ENCODE peak calls at places on chromosomes 4 and X, in five cellular contexts. Y is uterus, H is chondrocyte, W is cardiac fibroblast, E is A673. O is an unnamed sample.

GRCh38 chrX:39477438-39478120 is 620.2 kb downstream of the BCOR start:
- DNase-seq in Y (peak), E (no peak), H (no peak), W (peak), O (peak)

GRCh38 chrX:119895843-119896326 is at the start of gene AKAP14:
- DNase-seq in W (peak), Y (no peak), E (no peak), H (peak), O (no peak)

GRCh38 chr4:129218355-129218754 is 122.4 kb downstream of the C4orf33 start:
- DNase-seq in H (no peak), E (peak), Y (no peak), W (peak), O (peak)

GRCh38 chrX:126770179-126770578 is 49.4 kb upstream of the PRR32 start:
- DNase-seq in E (peak), Y (no peak), H (no peak), W (no peak), O (no peak)

GRCh38 chr4:24078347-24078962 is 188.6 kb upstream of the PPARGC1A start:
- DNase-seq in W (no peak), Y (no peak), E (no peak), H (no peak), O (no peak)

GRCh38 chr4:174663254-174663653 is 141.0 kb upstream of the HPGD start:
- DNase-seq in H (no peak), E (peak), Y (no peak), W (peak), O (no peak)

GRCh38 chrX:103061486-103061885 is 2.5 kb downstream of the BEX1 start:
- DNase-seq in W (no peak), H (no peak), Y (no peak), E (no peak), O (no peak)

GRCh38 chrX:23317799-23318724 is 16.6 kb upstream of the PTCHD1 start:
- DNase-seq in H (no peak), Y (no peak), W (peak), E (peak), O (peak)

GRCh38 chrX:102720237-102721168 is at the start of gene GPRASP3:
- DNase-seq in Y (peak), W (peak), E (peak), H (no peak), O (peak)

GRCh38 chrX:48663241-48663640 is 20.4 kb upstream of the WAS start:
- DNase-seq in Y (no peak), E (no peak), W (no peak), H (no peak), O (no peak)

GRCh38 chrX:12922600-12922919 is 16.1 kb downstream of the TLR8 start:
- DNase-seq in W (no peak), Y (no peak), E (no peak), H (no peak), O (no peak)

GRCh38 chr4:34200535-34200934 is 2043.8 kb downstream of the ARAP2 start:
- DNase-seq in E (no peak), Y (no peak), H (no peak), W (no peak), O (no peak)

GRCh38 chr4:4780634-4781287 is 78.7 kb upstream of the MSX1 start:
- DNase-seq in W (peak), Y (no peak), E (no peak), H (no peak), O (no peak)
- TF ChIP-seq CTCF in W (no peak), Y (no peak), E (no peak), H (peak), O (no peak)

DNA sequence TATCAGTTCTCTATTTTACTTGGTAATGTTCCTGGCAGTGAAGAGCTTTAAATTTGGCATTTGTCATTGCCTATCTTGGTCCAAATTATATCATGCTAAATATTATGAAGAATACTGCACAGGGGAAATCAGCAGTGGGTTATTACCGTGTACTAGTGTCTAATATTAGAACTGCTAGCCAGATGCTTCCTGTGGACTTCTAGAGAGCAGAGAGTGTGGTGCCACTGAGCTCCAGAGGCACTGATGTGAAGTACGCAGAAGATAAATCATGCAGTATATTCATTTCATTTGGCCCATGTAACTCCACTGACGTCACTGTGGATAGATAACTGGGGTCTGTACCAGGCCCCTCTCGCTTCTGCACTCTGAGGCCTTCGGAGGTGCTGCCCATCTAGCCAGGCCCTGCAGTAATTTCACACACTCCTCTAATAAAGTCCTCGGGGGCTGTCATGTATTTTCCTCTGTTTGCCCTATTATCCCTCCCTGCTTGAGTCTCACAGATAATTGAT is 80.0 kb downstream of the ALPK1 start:
- DNase-seq in Y (no peak), E (no peak), W (no peak), H (no peak), O (no peak)
- TF ChIP-seq CTCF in Y (no peak), E (no peak), W (no peak), H (no peak), O (no peak)

GRCh38 chrX:134773041-134773440 is 114.8 kb upstream of the PLAC1 start:
- DNase-seq in H (no peak), W (no peak), E (no peak), Y (no peak), O (no peak)
- TF ChIP-seq CTCF in H (no peak), W (no peak), E (no peak), Y (no peak), O (no peak)

GRCh38 chr4:184100297-184100885 is 117.3 kb downstream of the ENPP6 start:
- DNase-seq in Y (no peak), W (peak), E (no peak), H (no peak), O (no peak)
- TF ChIP-seq CTCF in Y (no peak), W (peak), E (no peak), H (peak), O (no peak)

DNA sequence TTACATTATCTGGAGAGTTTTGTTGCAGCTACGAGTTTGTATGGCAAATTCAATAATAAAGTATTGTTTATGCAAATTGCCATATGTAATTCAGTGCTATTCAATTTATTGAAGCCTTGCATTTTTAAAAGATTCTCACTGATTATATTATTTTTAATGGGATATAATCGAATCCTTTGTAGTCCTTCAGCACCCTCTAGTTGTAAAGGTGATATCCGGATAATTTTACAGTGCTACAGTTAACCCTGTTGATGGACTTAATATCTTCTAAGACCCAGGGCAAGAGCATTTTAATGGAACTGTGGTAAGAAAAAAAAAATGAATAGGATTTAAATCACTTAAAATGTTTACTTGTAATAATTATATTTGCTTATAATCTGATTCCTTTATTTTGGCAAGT is 48.5 kb upstream of the GRIA2 start:
- DNase-seq in E (peak), Y (no peak), H (no peak), W (peak), O (no peak)
- TF ChIP-seq CTCF in E (peak), Y (no peak), H (peak), W (peak), O (no peak)

GRCh38 chr4:68369474-68369805 is 19.6 kb upstream of the YTHDC1 start:
- DNase-seq in E (no peak), H (no peak), Y (no peak), W (no peak), O (peak)
- TF ChIP-seq CTCF in E (no peak), H (no peak), Y (no peak), W (no peak), O (no peak)

DNA sequence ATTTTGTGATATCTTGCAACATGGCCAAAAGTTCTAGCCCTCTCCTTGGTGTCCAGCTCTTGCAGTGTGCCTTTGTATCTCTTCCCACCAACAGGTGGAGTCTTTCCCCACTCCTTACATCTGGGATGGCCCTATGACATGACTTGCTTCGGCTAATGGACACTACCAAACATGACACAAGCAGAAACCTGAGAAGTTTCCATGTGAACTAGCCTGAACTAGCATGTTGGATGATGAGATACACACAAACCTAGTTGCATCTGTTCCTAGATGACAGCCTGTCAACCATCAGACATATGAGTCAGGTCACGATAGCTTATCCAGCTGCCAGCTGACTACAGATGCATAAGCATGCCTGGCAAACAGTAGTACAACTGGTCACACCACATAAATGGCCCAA is 207.5 kb upstream of the FTHL17 start:
- DNase-seq in W (peak), Y (no peak), H (no peak), E (peak), O (peak)
- TF ChIP-seq CTCF in W (peak), Y (no peak), H (peak), E (peak), O (no peak)

GRCh38 chr4:17273047-17273446 is 238.8 kb downstream of the QDPR start:
- DNase-seq in E (no peak), H (no peak), Y (no peak), W (peak), O (no peak)

GRCh38 chr4:17276821-17277220 is 235.1 kb downstream of the QDPR start:
- DNase-seq in E (peak), Y (peak), H (no peak), W (peak), O (no peak)

GRCh38 chr4:17275836-17276235 is 236.1 kb downstream of the QDPR start:
- DNase-seq in Y (no peak), W (no peak), H (no peak), E (no peak), O (no peak)

DNA sequence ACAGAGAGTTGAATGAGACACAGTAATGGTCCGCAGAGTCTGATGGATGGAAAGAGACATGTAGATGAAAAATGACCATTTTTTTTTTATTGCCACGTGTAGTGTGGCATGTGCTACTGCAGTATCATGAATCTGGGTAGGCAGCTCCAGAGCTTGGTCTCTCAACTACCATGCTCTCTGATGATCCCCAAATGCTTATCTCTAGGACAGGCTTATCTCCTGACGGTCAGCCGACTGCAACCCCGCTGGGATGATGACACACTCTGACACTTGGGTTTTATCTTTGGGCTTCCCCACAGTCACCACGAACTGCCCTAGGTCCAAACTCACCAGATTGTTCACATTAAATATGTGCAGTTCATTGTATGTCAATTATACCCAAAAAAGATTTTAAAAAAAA is 239.7 kb downstream of the QDPR start:
- DNase-seq in Y (no peak), H (no peak), W (no peak), E (no peak), O (no peak)
- TF ChIP-seq CTCF in Y (no peak), H (no peak), W (no peak), E (no peak), O (no peak)

DNA sequence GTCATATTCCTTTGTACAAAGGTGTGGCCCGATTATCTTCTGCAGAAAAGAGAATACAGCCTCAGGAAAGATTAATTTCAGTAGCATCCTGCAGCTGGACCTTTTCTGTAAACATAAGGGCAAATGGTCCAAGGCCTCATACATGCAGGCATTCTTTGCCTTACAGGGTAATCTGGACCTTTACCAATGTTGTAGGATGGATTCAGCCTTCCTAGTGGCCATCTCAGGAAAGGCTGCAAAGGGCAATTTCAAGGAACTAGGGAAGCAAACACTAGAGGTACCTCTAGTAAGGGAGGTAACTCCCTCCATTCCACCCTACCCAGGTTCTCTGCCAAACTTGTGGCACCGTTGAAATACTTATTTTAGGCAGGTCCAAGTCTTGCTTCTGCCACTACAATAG is 43.0 kb downstream of the UGT2B28 start:
- DNase-seq in W (no peak), E (no peak), Y (no peak), H (no peak), O (no peak)
- TF ChIP-seq CTCF in W (no peak), E (no peak), Y (no peak), H (no peak), O (no peak)